ENCODE peak calls at places on chromosomes 12 and 14, in nine cellular contexts. M is GM23248; O is HEK293T; C is NCI-H1105; H is Caki2; N is amygdala; Y is smooth muscle cell of the brain vasculature; E is activated naive CD4-positive, alpha-beta T cell treated with anti-CD3 and anti-CD28 coated beads, Interleukin-2, amount 10 ng/mL, durations not matched to agents 7 days and 5 days; W is activated T-helper 9 cell treated with anti-CD3 and anti-CD28 coated beads, Interleukin-2, amount 50 U/mL, for 16 hours. K is an unnamed sample.

GRCh38 chr14:100649173-100649519 is 61.9 kb upstream of the BEGAIN start:
- DNase-seq in M (peak), E (no peak), H (no peak), W (no peak), O (no peak), Y (no peak), C (no peak), N (no peak), K (peak)

GRCh38 chr12:26867084-26867483 is 34.1 kb upstream of the ITPR2 start:
- DNase-seq in O (no peak), C (no peak), H (no peak), W (no peak), N (no peak), E (no peak), Y (no peak), M (no peak), K (no peak)

GRCh38 chr14:65281991-65282908 is 130.3 kb upstream of the FUT8 start:
- DNase-seq in O (no peak), W (no peak), Y (peak), H (no peak), M (peak), C (no peak), E (peak), N (peak), K (peak)

GRCh38 chr14:104293231-104293841 is 154.9 kb downstream of the KIF26A start:
- DNase-seq in E (peak), N (no peak), W (no peak), C (no peak), H (no peak), O (no peak), Y (no peak), M (no peak), K (no peak)

GRCh38 chr12:95700316-95700785 is 90.2 kb downstream of the NTN4 start:
- DNase-seq in M (peak), E (no peak), Y (peak), N (no peak), W (no peak), H (peak), C (no peak), O (no peak), K (peak)

GRCh38 chr12:76024942-76025600 is 6.5 kb downstream of the PHLDA1 start:
- DNase-seq in N (no peak), C (no peak), E (no peak), O (no peak), M (peak), W (no peak), Y (no peak), H (peak), K (peak)

GRCh38 chr12:111685322-111685810 is 390 bp downstream of the BRAP start:
- DNase-seq in W (no peak), H (no peak), N (no peak), M (no peak), C (no peak), E (no peak), O (no peak), Y (no peak), K (no peak)

GRCh38 chr12:131351319-131352028 is 359.4 kb upstream of the SFSWAP start:
- DNase-seq in C (no peak), M (no peak), N (no peak), O (no peak), W (no peak), E (no peak), H (peak), Y (no peak), K (no peak)

GRCh38 chr14:99389171-99389826 is 91.4 kb downstream of the SETD3 start:
- DNase-seq in W (peak), N (no peak), M (peak), E (peak), O (peak), H (no peak), C (no peak), Y (no peak), K (peak)

GRCh38 chr14:90592655-90593054 is 195.8 kb downstream of the CALM1 start:
- DNase-seq in N (no peak), O (no peak), W (no peak), M (no peak), Y (no peak), E (no peak), H (no peak), C (no peak), K (no peak)

GRCh38 chr12:129773170-129773493 is 130.7 kb downstream of the TMEM132D start:
- DNase-seq in E (no peak), N (no peak), H (no peak), Y (no peak), W (no peak), O (no peak), C (no peak), M (no peak), K (no peak)

GRCh38 chr12:3535431-3535841 is 44.4 kb downstream of the PRMT8 start:
- DNase-seq in W (no peak), N (no peak), M (no peak), E (no peak), Y (no peak), O (no peak), C (no peak), H (no peak), K (no peak)

GRCh38 chr14:33567003-33567735 is 383.7 kb downstream of the EGLN3 start:
- DNase-seq in Y (no peak), E (no peak), O (no peak), M (no peak), N (no peak), C (no peak), H (no peak), W (no peak), K (no peak)

GRCh38 chr12:112685321-112685720 is 106.2 kb upstream of the RPH3A start:
- DNase-seq in N (no peak), W (no peak), E (no peak), M (no peak), O (no peak), Y (no peak), C (no peak), H (no peak), K (no peak)

GRCh38 chr12:78641837-78642423 is 222.6 kb upstream of the SYT1 start:
- DNase-seq in C (no peak), N (no peak), Y (no peak), H (peak), M (no peak), E (no peak), W (no peak), O (peak), K (peak)

GRCh38 chr12:64780531-64781373 is 21.5 kb upstream of the GNS start:
- DNase-seq in Y (no peak), H (peak), M (peak), O (peak), C (peak), E (peak), W (no peak), N (no peak), K (no peak)

GRCh38 chr12:82174936-82175335 is 183.3 kb downstream of the CCDC59 start:
- DNase-seq in H (no peak), E (no peak), N (no peak), O (peak), C (peak), Y (no peak), W (no peak), M (no peak), K (no peak)

GRCh38 chr12:105706321-105706972 is 376.0 kb downstream of the C12orf75 start:
- DNase-seq in M (peak), H (peak), Y (peak), C (no peak), N (no peak), W (no peak), E (no peak), O (no peak), K (peak)

GRCh38 chr14:63045234-63045611 is at the start of gene KCNH5:
- DNase-seq in M (peak), O (peak), C (peak), E (peak), W (no peak), N (peak), H (peak), Y (no peak), K (peak)

GRCh38 chr14:99217556-99217955 is 54.4 kb downstream of the BCL11B start:
- DNase-seq in Y (no peak), W (no peak), O (no peak), E (no peak), C (no peak), N (no peak), H (no peak), M (no peak), K (no peak)